ENCODE peak calls at places on chromosomes 11 and 22, in five cellular contexts. One of them, this sample, is unnamed.

GRCh38 chr22:45007247-45007945 is 2.4 kb downstream of the PHF21B start:
- DNase-seq in prostate gland: peak; percentile 67
- DNase-seq in ascending aorta: no peak
- DNase-seq in lower leg skin: no peak
- DNase-seq in GM23338: peak; percentile 87
- DNase-seq in this sample: no peak

GRCh38 chr22:45475876-45476514 is 26.7 kb upstream of the FBLN1 start:
- DNase-seq in prostate gland: no peak
- DNase-seq in ascending aorta: no peak
- DNase-seq in lower leg skin: no peak
- DNase-seq in GM23338: no peak
- DNase-seq in this sample: no peak

GRCh38 chr11:63564785-63565350 is 1.7 kb upstream of the PLAAT2 start:
- DNase-seq in prostate gland: peak; percentile 63
- DNase-seq in ascending aorta: no peak
- DNase-seq in lower leg skin: no peak
- DNase-seq in GM23338: no peak
- DNase-seq in this sample: no peak

GRCh38 chr11:6544921-6545850 is 48.1 kb downstream of the DNHD1 start:
- DNase-seq in prostate gland: no peak
- DNase-seq in ascending aorta: no peak
- DNase-seq in lower leg skin: no peak
- DNase-seq in GM23338: no peak
- DNase-seq in this sample: no peak

GRCh38 chr11:19962795-19963163 is 197.5 kb downstream of the DBX1 start:
- DNase-seq in prostate gland: no peak
- DNase-seq in ascending aorta: no peak
- DNase-seq in lower leg skin: no peak
- DNase-seq in GM23338: no peak
- DNase-seq in this sample: no peak

GRCh38 chr11:56977324-56977723 is 11.4 kb upstream of the OR5AK2 start:
- DNase-seq in prostate gland: no peak
- DNase-seq in ascending aorta: no peak
- DNase-seq in lower leg skin: no peak
- DNase-seq in GM23338: no peak
- DNase-seq in this sample: no peak

GRCh38 chr22:33090836-33091235 is 32.7 kb upstream of the SYN3 start:
- DNase-seq in prostate gland: no peak
- DNase-seq in ascending aorta: no peak
- DNase-seq in lower leg skin: no peak
- DNase-seq in GM23338: no peak
- DNase-seq in this sample: no peak

GRCh38 chr11:128207861-128208321 is 379.5 kb downstream of the ETS1 start:
- DNase-seq in prostate gland: no peak
- DNase-seq in ascending aorta: no peak
- DNase-seq in lower leg skin: no peak
- DNase-seq in GM23338: no peak
- DNase-seq in this sample: no peak

GRCh38 chr11:59923813-59924212 is 14.4 kb upstream of the OOSP1 start:
- DNase-seq in prostate gland: no peak
- DNase-seq in ascending aorta: no peak
- DNase-seq in lower leg skin: no peak
- DNase-seq in GM23338: peak; percentile 47
- DNase-seq in this sample: no peak

GRCh38 chr22:20432244-20432686 is 5.4 kb downstream of the SCARF2 start:
- DNase-seq in prostate gland: no peak
- DNase-seq in ascending aorta: no peak
- DNase-seq in lower leg skin: no peak
- DNase-seq in GM23338: no peak
- DNase-seq in this sample: no peak

GRCh38 chr11:61106906-61107470 is 4.7 kb downstream of the CD5 start:
- DNase-seq in prostate gland: no peak
- DNase-seq in ascending aorta: no peak
- DNase-seq in lower leg skin: no peak
- DNase-seq in GM23338: no peak
- DNase-seq in this sample: no peak

GRCh38 chr22:33652596-33652995 is 267.7 kb downstream of the LARGE1 start:
- DNase-seq in prostate gland: no peak
- DNase-seq in ascending aorta: no peak
- DNase-seq in lower leg skin: no peak
- DNase-seq in GM23338: no peak
- DNase-seq in this sample: no peak

GRCh38 chr11:134228625-134229024 is 4.2 kb downstream of the VPS26B start:
- DNase-seq in prostate gland: no peak
- DNase-seq in ascending aorta: no peak
- DNase-seq in lower leg skin: no peak
- DNase-seq in GM23338: no peak
- DNase-seq in this sample: peak; percentile 27

GRCh38 chr11:115222218-115222862 is 281.9 kb downstream of the CADM1 start:
- DNase-seq in prostate gland: no peak
- DNase-seq in ascending aorta: no peak
- DNase-seq in lower leg skin: no peak
- DNase-seq in GM23338: peak; percentile 28
- DNase-seq in this sample: peak; percentile 61

GRCh38 chr11:82892611-82893169 is 7.5 kb downstream of the PRCP start:
- DNase-seq in prostate gland: no peak
- DNase-seq in ascending aorta: no peak
- DNase-seq in lower leg skin: no peak
- DNase-seq in GM23338: no peak
- DNase-seq in this sample: no peak

GRCh38 chr22:18056802-18057474 is 20.9 kb upstream of the PEX26 start:
- DNase-seq in prostate gland: no peak
- DNase-seq in ascending aorta: no peak
- DNase-seq in lower leg skin: no peak
- DNase-seq in GM23338: no peak
- DNase-seq in this sample: no peak

GRCh38 chr11:83948205-83948604 is 662.0 kb upstream of the CCDC90B start:
- DNase-seq in prostate gland: no peak
- DNase-seq in ascending aorta: no peak
- DNase-seq in lower leg skin: no peak
- DNase-seq in GM23338: peak; percentile 28
- DNase-seq in this sample: no peak

GRCh38 chr11:32379714-32380113 is 55.6 kb downstream of the WT1 start:
- DNase-seq in prostate gland: no peak
- DNase-seq in ascending aorta: no peak
- DNase-seq in lower leg skin: no peak
- DNase-seq in GM23338: no peak
- DNase-seq in this sample: no peak

DNA sequence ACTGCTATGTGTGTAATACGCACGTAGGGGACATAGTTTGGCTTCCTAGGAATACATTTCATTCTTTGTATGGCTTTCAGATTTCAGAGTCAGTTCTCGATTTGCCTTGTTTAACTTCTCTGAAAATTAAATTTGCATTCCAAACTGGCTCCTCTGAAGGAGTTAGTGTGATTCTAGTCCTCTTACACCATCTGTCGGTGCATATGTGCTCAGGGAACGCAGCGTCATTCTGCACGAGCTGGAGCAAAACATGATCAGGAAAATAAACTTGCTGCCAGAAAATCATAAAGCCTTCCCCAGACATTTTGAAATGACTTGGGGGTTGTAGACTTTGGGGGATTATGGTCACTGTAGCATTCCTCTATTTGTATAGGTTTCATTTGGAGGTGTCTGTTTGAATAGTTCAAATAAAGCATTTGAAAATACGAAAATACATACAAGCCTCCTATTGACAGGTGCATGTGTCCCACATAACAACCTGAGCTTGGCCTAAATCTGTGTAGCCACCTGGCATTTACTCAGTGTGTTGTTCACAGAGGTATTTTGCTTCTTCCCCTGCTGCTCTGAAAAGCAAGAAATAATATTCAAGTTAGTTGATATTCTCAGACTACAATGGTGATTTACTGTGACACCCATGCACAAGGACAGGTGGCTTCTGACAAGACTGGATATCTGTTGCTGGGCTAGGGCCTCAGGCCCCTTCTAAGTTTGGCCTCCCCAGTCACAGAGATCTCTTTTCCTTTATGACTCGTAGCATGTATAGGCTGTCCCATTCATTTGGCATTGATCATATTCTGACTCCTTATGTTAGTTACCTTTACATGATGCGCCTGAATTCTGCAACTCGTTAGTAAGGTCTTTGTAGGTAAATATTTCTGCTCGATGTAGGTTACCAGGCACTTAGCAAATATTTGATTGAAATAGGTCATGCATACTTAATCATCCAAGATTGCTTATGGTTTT is 81.6 kb upstream of the SORL1-AS1 start:
- DNase-seq in prostate gland: peak; percentile 30
- DNase-seq in ascending aorta: no peak
- DNase-seq in lower leg skin: peak; percentile 16
- DNase-seq in GM23338: peak; percentile 19
- DNase-seq in this sample: no peak
- TF ChIP-seq CTCF in prostate gland: peak; percentile 31
- TF ChIP-seq CTCF in ascending aorta: peak; percentile 64
- TF ChIP-seq CTCF in lower leg skin: no peak
- TF ChIP-seq CTCF in GM23338: no peak
- TF ChIP-seq CTCF in this sample: peak; percentile 61

DNA sequence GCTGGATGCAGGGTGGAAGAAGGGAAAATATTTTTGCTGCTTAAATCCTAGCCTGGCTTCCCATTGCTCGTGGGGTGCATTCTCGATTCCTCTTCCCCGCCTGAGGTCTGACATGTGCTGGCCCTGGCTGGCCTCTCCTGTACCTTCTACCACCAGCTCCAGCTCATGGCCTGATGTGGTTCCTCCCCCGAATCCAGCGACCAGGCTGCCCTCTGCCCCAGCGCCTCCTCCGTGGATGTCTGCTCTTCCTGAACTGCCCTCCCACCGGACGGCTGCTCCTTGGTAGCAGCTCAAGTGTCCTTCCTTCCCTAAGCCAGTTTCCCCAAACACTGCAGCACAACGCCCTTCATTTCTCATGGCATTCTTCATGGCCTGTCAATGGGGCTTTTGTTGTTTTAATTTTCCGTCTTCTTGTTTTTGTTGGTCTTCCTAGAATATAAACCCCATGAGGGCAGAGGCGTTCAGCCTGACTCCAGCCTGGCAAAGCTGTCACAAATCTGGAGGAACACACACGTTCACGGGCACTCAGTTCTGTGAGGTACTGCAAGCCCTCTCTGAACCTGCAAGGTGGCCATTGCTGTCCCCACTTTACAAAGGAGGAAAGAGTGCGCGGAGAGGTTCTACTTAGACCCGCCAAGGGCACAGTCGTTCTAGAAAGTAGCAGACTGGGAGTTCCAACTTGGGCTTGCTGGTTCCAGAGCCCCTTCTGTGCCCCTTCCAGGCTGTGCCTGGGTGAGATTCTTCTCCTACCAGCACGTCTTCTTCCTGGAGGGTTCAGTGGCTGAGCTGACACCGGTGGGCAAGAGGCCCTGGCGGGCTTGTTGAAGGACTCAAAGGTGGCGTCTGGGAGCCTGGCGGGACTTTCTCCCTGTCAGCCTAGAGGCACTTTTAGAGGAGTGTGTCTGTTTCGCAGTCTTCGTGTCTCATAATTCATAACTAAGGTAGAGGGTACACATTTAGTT is 955 bp upstream of the LRP5 start:
- DNase-seq in prostate gland: no peak
- DNase-seq in ascending aorta: no peak
- DNase-seq in lower leg skin: no peak
- DNase-seq in GM23338: peak; percentile 47
- DNase-seq in this sample: no peak
- H3K4me3 ChIP-seq in prostate gland: peak overlapping the region; percentile 75
- H3K4me3 ChIP-seq in ascending aorta: peak overlapping the region; percentile 97
- H3K4me3 ChIP-seq in lower leg skin: no peak overlapping the region
- H3K4me3 ChIP-seq in GM23338: peak overlapping the region; percentile 59
- H3K4me3 ChIP-seq in this sample: no peak overlapping the region

GRCh38 chr11:69442012-69442806 is 39.3 kb upstream of the LINC01488 start:
- DNase-seq in prostate gland: no peak
- DNase-seq in ascending aorta: no peak
- DNase-seq in lower leg skin: no peak
- DNase-seq in GM23338: no peak
- DNase-seq in this sample: no peak
- TF ChIP-seq CTCF in prostate gland: no peak
- TF ChIP-seq CTCF in ascending aorta: no peak
- TF ChIP-seq CTCF in lower leg skin: no peak
- TF ChIP-seq CTCF in GM23338: peak; percentile 29
- TF ChIP-seq CTCF in this sample: no peak

DNA sequence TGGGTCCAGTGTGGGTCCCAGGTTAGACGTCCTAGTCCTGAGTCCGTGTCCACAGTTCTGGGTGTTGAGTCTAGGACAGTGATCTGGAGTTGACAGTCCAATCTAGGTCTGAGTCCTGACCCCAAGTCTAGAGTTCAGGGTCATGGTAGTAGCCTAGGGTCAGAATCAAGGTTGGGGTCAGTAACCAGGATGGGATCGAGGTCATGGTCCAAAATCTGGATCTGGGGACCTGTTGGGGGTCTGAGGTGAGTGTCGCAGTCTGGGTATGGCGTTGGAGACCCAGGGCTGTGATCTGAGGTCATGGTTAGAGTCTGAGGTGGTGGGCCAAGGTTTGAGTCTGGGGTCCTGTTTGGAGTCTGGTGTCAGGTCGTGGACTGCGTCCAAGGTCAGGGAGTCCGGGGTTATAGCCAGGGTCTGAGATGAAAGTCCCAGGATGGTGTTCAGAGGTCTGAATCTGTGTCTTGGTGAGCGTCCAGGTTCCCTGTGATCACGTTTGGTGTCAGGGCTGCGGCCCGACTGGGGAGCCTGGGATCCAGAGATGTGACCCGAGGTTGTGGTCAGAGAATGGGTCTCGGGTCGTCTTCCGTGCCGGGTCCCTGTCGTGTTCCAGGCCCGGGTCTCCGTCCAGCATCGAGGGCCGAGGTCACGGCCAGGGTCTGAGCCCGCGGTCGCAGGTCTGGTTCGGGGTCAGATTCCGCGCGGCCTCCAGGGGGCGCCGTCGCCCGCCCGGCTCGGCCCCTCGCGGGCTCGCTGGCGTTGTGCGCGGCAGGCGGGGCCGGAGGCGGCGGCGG is 445 bp upstream of the GRK2 start:
- DNase-seq in prostate gland: peak; percentile 70
- DNase-seq in ascending aorta: no peak
- DNase-seq in lower leg skin: no peak
- DNase-seq in GM23338: peak; percentile 84
- DNase-seq in this sample: no peak
- H3K4me3 ChIP-seq in prostate gland: no peak overlapping the region
- H3K4me3 ChIP-seq in ascending aorta: peak overlapping the region; percentile 23
- H3K4me3 ChIP-seq in lower leg skin: no peak overlapping the region
- H3K4me3 ChIP-seq in GM23338: peak overlapping the region; percentile 47
- H3K4me3 ChIP-seq in this sample: peak overlapping the region; percentile 29

GRCh38 chr11:46677991-46678740 is 22.3 kb downstream of the ARHGAP1 start:
- DNase-seq in prostate gland: no peak
- DNase-seq in ascending aorta: no peak
- DNase-seq in lower leg skin: no peak
- DNase-seq in GM23338: no peak
- DNase-seq in this sample: no peak
- TF ChIP-seq CTCF in prostate gland: no peak
- TF ChIP-seq CTCF in ascending aorta: no peak
- TF ChIP-seq CTCF in lower leg skin: no peak
- TF ChIP-seq CTCF in GM23338: peak; percentile 8
- TF ChIP-seq CTCF in this sample: no peak

DNA sequence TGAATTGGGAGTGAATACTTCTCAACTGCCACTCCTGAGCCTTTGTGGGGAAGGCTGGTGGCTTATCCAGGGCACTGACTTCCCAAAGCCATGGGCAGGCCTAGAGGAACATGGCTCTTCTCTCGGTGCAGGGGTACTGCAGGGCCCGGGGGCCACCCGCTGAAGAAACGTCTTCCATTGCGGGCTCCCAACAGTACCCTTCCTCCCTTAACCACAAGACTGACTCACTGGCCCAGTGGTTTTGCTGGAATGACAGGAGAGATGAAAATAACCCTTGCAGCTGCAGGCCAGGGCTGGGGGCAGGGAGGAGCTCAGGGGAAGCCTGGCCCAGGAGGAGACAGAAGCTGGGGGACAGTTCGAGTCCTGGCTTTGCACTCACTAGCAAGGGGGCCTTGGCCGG is 13.5 kb downstream of the TXN2 start:
- DNase-seq in prostate gland: no peak
- DNase-seq in ascending aorta: no peak
- DNase-seq in lower leg skin: no peak
- DNase-seq in GM23338: no peak
- DNase-seq in this sample: peak; percentile 94
- H3K4me3 ChIP-seq in prostate gland: no peak overlapping the region
- H3K4me3 ChIP-seq in ascending aorta: no peak overlapping the region
- H3K4me3 ChIP-seq in lower leg skin: no peak overlapping the region
- H3K4me3 ChIP-seq in GM23338: no peak overlapping the region
- H3K4me3 ChIP-seq in this sample: peak overlapping the region; percentile 16